ENCODE peak calls at places on chromosomes 2 and 18, in ten cellular contexts. One of them, this sample, is unnamed.

GRCh38 chr18:50775207-50775606 is 44.6 kb downstream of the MRO start:
- DNase-seq in PC-9: no peak
- DNase-seq in H9: peak; percentile 40
- DNase-seq in GM13976: no peak
- DNase-seq in natural killer cell: no peak
- DNase-seq in tibial nerve: no peak
- DNase-seq in heart left ventricle: no peak
- DNase-seq in PC-3: no peak
- DNase-seq in BE2C: no peak
- DNase-seq in AG09309: no peak
- DNase-seq in this sample: no peak

GRCh38 chr2:172102159-172102857 is 392 bp downstream of the DLX2 start:
- DNase-seq in PC-9: no peak
- DNase-seq in H9: no peak
- DNase-seq in GM13976: peak; percentile 75
- DNase-seq in natural killer cell: peak; percentile 57
- DNase-seq in tibial nerve: no peak
- DNase-seq in heart left ventricle: no peak
- DNase-seq in PC-3: no peak
- DNase-seq in BE2C: peak; percentile 17
- DNase-seq in AG09309: no peak
- DNase-seq in this sample: no peak

GRCh38 chr2:224401641-224402342 is at the start of gene FAM124B:
- DNase-seq in PC-9: no peak
- DNase-seq in H9: no peak
- DNase-seq in GM13976: no peak
- DNase-seq in natural killer cell: peak; percentile 41
- DNase-seq in tibial nerve: peak; percentile 63
- DNase-seq in heart left ventricle: peak; percentile 86
- DNase-seq in PC-3: no peak
- DNase-seq in BE2C: peak; percentile 42
- DNase-seq in AG09309: no peak
- DNase-seq in this sample: no peak

GRCh38 chr2:75243219-75243618 is 43.9 kb upstream of the TACR1 start:
- DNase-seq in PC-9: no peak
- DNase-seq in H9: no peak
- DNase-seq in GM13976: no peak
- DNase-seq in natural killer cell: no peak
- DNase-seq in tibial nerve: no peak
- DNase-seq in heart left ventricle: no peak
- DNase-seq in PC-3: no peak
- DNase-seq in BE2C: no peak
- DNase-seq in AG09309: no peak
- DNase-seq in this sample: no peak

GRCh38 chr18:41875094-41875780 is 79.8 kb upstream of the PIK3C3 start:
- DNase-seq in PC-9: no peak
- DNase-seq in H9: no peak
- DNase-seq in GM13976: no peak
- DNase-seq in natural killer cell: no peak
- DNase-seq in tibial nerve: no peak
- DNase-seq in heart left ventricle: no peak
- DNase-seq in PC-3: peak; percentile 54
- DNase-seq in BE2C: no peak
- DNase-seq in AG09309: no peak
- DNase-seq in this sample: no peak

GRCh38 chr18:34114996-34115395 is 109.7 kb downstream of the NOL4 start:
- DNase-seq in PC-9: no peak
- DNase-seq in H9: peak; percentile 28
- DNase-seq in GM13976: no peak
- DNase-seq in natural killer cell: no peak
- DNase-seq in tibial nerve: no peak
- DNase-seq in heart left ventricle: no peak
- DNase-seq in PC-3: no peak
- DNase-seq in BE2C: no peak
- DNase-seq in AG09309: no peak
- DNase-seq in this sample: no peak

GRCh38 chr2:150487537-150488429 is at the start of gene RND3:
- DNase-seq in PC-9: peak; percentile 96
- DNase-seq in H9: peak; percentile 96
- DNase-seq in GM13976: peak; percentile 66
- DNase-seq in natural killer cell: no peak
- DNase-seq in tibial nerve: peak; percentile 98
- DNase-seq in heart left ventricle: peak; percentile 97
- DNase-seq in PC-3: peak; percentile 99
- DNase-seq in BE2C: peak; percentile 91
- DNase-seq in AG09309: peak; percentile 98
- DNase-seq in this sample: peak; percentile 96

GRCh38 chr2:61770298-61770697 is 83.6 kb downstream of the FAM161A start:
- DNase-seq in PC-9: no peak
- DNase-seq in H9: no peak
- DNase-seq in GM13976: no peak
- DNase-seq in natural killer cell: no peak
- DNase-seq in tibial nerve: no peak
- DNase-seq in heart left ventricle: no peak
- DNase-seq in PC-3: peak; percentile 55
- DNase-seq in BE2C: no peak
- DNase-seq in AG09309: no peak
- DNase-seq in this sample: no peak

GRCh38 chr2:88537640-88538039 is 85.1 kb upstream of the FOXI3 start:
- DNase-seq in PC-9: no peak
- DNase-seq in H9: peak; percentile 59
- DNase-seq in GM13976: no peak
- DNase-seq in natural killer cell: no peak
- DNase-seq in tibial nerve: no peak
- DNase-seq in heart left ventricle: no peak
- DNase-seq in PC-3: no peak
- DNase-seq in BE2C: no peak
- DNase-seq in AG09309: no peak
- DNase-seq in this sample: no peak

DNA sequence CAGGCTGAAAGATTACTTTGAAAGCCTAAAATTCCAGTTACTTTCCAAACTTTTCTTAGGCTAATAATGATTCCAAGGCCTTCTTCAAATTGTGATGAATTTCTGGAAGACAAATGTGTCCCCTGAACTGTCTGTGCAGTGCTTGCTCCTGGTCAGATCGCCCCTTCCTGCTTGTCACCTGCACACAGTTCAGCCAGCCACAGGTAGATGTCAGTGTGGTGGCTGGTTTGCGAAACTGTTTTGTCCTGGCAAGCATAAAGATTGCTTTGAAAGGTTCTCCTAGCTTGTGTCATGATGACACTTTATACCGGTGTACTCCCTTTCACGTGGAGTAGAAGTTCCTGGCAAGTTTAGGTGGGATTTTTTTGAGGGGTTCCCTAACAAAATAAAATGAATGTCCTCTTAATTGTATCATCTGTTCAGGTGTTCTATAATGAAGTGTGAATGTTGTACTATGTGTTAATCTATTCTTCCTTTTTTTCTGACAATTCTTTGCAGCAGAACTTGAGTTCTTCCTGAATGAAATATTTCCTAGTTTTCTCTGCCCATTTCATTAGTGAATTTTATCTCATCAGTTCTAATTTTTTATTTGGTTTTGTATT is 298.8 kb downstream of the ZNF407 start:
- DNase-seq in PC-9: peak; percentile 52
- DNase-seq in H9: peak; percentile 68
- DNase-seq in GM13976: peak; percentile 31
- DNase-seq in natural killer cell: peak; percentile 20
- DNase-seq in tibial nerve: no peak
- DNase-seq in heart left ventricle: peak; percentile 30
- DNase-seq in PC-3: peak; percentile 73
- DNase-seq in BE2C: no peak
- DNase-seq in AG09309: no peak
- DNase-seq in this sample: no peak
- TF ChIP-seq CTCF in PC-9: peak; percentile 76
- TF ChIP-seq CTCF in H9: peak; percentile 85
- TF ChIP-seq CTCF in GM13976: peak; percentile 48
- TF ChIP-seq CTCF in natural killer cell: peak; percentile 60
- TF ChIP-seq CTCF in tibial nerve: peak; percentile 31
- TF ChIP-seq CTCF in heart left ventricle: peak; percentile 53
- TF ChIP-seq CTCF in PC-3: peak; percentile 89
- TF ChIP-seq CTCF in BE2C: peak; percentile 52
- TF ChIP-seq CTCF in AG09309: no peak
- TF ChIP-seq CTCF in this sample: peak; percentile 52

GRCh38 chr2:142603761-142604160 is 273.7 kb upstream of the KYNU start:
- DNase-seq in PC-9: no peak
- DNase-seq in H9: no peak
- DNase-seq in GM13976: no peak
- DNase-seq in natural killer cell: no peak
- DNase-seq in tibial nerve: no peak
- DNase-seq in heart left ventricle: no peak
- DNase-seq in PC-3: peak; percentile 59
- DNase-seq in BE2C: no peak
- DNase-seq in AG09309: no peak
- DNase-seq in this sample: no peak
- TF ChIP-seq CTCF in PC-9: peak; percentile 65
- TF ChIP-seq CTCF in H9: peak; percentile 44
- TF ChIP-seq CTCF in GM13976: no peak
- TF ChIP-seq CTCF in natural killer cell: no peak
- TF ChIP-seq CTCF in tibial nerve: no peak
- TF ChIP-seq CTCF in heart left ventricle: no peak
- TF ChIP-seq CTCF in PC-3: peak; percentile 71
- TF ChIP-seq CTCF in BE2C: peak; percentile 11
- TF ChIP-seq CTCF in AG09309: no peak
- TF ChIP-seq CTCF in this sample: peak; percentile 96

GRCh38 chr2:114728372-114728771 is 285.9 kb downstream of the DPP10 start:
- DNase-seq in PC-9: no peak
- DNase-seq in H9: no peak
- DNase-seq in GM13976: no peak
- DNase-seq in natural killer cell: no peak
- DNase-seq in tibial nerve: no peak
- DNase-seq in heart left ventricle: no peak
- DNase-seq in PC-3: no peak
- DNase-seq in BE2C: no peak
- DNase-seq in AG09309: no peak
- DNase-seq in this sample: no peak

GRCh38 chr2:114724513-114724912 is 282.1 kb downstream of the DPP10 start:
- DNase-seq in PC-9: no peak
- DNase-seq in H9: no peak
- DNase-seq in GM13976: no peak
- DNase-seq in natural killer cell: no peak
- DNase-seq in tibial nerve: no peak
- DNase-seq in heart left ventricle: no peak
- DNase-seq in PC-3: no peak
- DNase-seq in BE2C: no peak
- DNase-seq in AG09309: no peak
- DNase-seq in this sample: no peak

GRCh38 chr2:114727012-114727411 is 284.6 kb downstream of the DPP10 start:
- DNase-seq in PC-9: no peak
- DNase-seq in H9: no peak
- DNase-seq in GM13976: no peak
- DNase-seq in natural killer cell: no peak
- DNase-seq in tibial nerve: no peak
- DNase-seq in heart left ventricle: peak; percentile 16
- DNase-seq in PC-3: no peak
- DNase-seq in BE2C: no peak
- DNase-seq in AG09309: no peak
- DNase-seq in this sample: no peak

DNA sequence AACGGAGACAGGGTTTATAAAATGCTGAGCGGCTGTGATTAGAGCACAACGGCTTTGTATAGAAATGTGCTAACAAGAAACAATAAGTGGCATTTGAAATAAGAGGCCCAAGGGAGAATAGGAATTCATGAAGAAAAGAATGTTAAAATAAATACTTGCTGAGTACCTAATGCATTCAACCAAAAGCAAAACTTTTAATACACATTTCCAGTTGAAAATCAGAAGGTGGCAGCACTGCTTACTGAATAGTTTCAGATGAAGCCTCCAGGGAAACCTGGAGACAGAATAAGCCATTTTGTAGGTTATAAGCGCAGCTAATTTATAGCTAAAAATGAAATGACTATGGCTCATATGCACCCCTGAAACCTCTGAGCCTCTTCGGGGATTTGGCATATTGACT is 286.6 kb downstream of the DPP10 start:
- DNase-seq in PC-9: no peak
- DNase-seq in H9: no peak
- DNase-seq in GM13976: no peak
- DNase-seq in natural killer cell: no peak
- DNase-seq in tibial nerve: no peak
- DNase-seq in heart left ventricle: no peak
- DNase-seq in PC-3: peak; percentile 36
- DNase-seq in BE2C: no peak
- DNase-seq in AG09309: no peak
- DNase-seq in this sample: no peak
- TF ChIP-seq CTCF in PC-9: peak; percentile 37
- TF ChIP-seq CTCF in H9: peak; percentile 56
- TF ChIP-seq CTCF in GM13976: no peak
- TF ChIP-seq CTCF in natural killer cell: no peak
- TF ChIP-seq CTCF in tibial nerve: no peak
- TF ChIP-seq CTCF in heart left ventricle: peak; percentile 20
- TF ChIP-seq CTCF in PC-3: peak; percentile 59
- TF ChIP-seq CTCF in BE2C: no peak
- TF ChIP-seq CTCF in AG09309: no peak
- TF ChIP-seq CTCF in this sample: peak; percentile 47

GRCh38 chr2:144510206-144510991 is 9.5 kb downstream of the ZEB2 start:
- DNase-seq in PC-9: peak; percentile 12
- DNase-seq in H9: peak; percentile 78
- DNase-seq in GM13976: peak; percentile 60
- DNase-seq in natural killer cell: peak; percentile 69
- DNase-seq in tibial nerve: no peak
- DNase-seq in heart left ventricle: peak; percentile 63
- DNase-seq in PC-3: no peak
- DNase-seq in BE2C: no peak
- DNase-seq in AG09309: no peak
- DNase-seq in this sample: no peak

GRCh38 chr2:144511222-144511855 is 8.6 kb downstream of the ZEB2 start:
- DNase-seq in PC-9: no peak
- DNase-seq in H9: no peak
- DNase-seq in GM13976: no peak
- DNase-seq in natural killer cell: no peak
- DNase-seq in tibial nerve: no peak
- DNase-seq in heart left ventricle: no peak
- DNase-seq in PC-3: no peak
- DNase-seq in BE2C: no peak
- DNase-seq in AG09309: no peak
- DNase-seq in this sample: no peak

GRCh38 chr2:144512421-144513272 is 7.3 kb downstream of the ZEB2 start:
- DNase-seq in PC-9: no peak
- DNase-seq in H9: no peak
- DNase-seq in GM13976: no peak
- DNase-seq in natural killer cell: no peak
- DNase-seq in tibial nerve: no peak
- DNase-seq in heart left ventricle: no peak
- DNase-seq in PC-3: no peak
- DNase-seq in BE2C: no peak
- DNase-seq in AG09309: no peak
- DNase-seq in this sample: no peak

GRCh38 chr2:144513388-144514100 is 6.4 kb downstream of the ZEB2 start:
- DNase-seq in PC-9: no peak
- DNase-seq in H9: no peak
- DNase-seq in GM13976: no peak
- DNase-seq in natural killer cell: peak; percentile 65
- DNase-seq in tibial nerve: no peak
- DNase-seq in heart left ventricle: no peak
- DNase-seq in PC-3: no peak
- DNase-seq in BE2C: no peak
- DNase-seq in AG09309: no peak
- DNase-seq in this sample: no peak

DNA sequence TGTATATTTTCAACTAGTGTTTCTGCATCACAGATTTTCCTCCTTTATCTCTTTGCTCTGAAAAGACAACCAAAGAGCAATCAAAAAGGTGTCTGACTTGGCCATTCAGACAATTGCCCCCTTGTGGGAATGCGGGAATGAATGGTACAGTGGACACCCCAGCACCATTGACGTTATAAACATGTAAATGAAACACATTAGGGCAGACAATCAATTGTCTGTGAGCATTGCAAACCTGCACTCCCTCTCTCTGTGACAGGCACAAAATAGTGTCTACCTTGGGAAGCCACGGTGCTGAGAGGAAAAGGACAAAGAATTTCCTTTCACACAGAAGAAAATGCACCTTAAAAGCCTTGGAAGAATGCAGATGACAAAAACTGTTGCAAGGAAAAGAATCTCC is 8.0 kb downstream of the ZEB2 start:
- DNase-seq in PC-9: no peak
- DNase-seq in H9: no peak
- DNase-seq in GM13976: no peak
- DNase-seq in natural killer cell: no peak
- DNase-seq in tibial nerve: no peak
- DNase-seq in heart left ventricle: no peak
- DNase-seq in PC-3: no peak
- DNase-seq in BE2C: no peak
- DNase-seq in AG09309: no peak
- DNase-seq in this sample: no peak
- TF ChIP-seq CTCF in PC-9: no peak
- TF ChIP-seq CTCF in H9: no peak
- TF ChIP-seq CTCF in GM13976: no peak
- TF ChIP-seq CTCF in natural killer cell: no peak
- TF ChIP-seq CTCF in tibial nerve: no peak
- TF ChIP-seq CTCF in heart left ventricle: no peak
- TF ChIP-seq CTCF in PC-3: no peak
- TF ChIP-seq CTCF in BE2C: no peak
- TF ChIP-seq CTCF in AG09309: no peak
- TF ChIP-seq CTCF in this sample: peak; percentile 48

This sample was measured in chondrocyte.